ENCODE peak calls at places on chromosomes 13 and 19, in seven cellular contexts. S is kidney tubule cell, Z is GM12892, G is kidney, P is endothelial cell of umbilical vein, K is psoas muscle, H is AG08395. M is an unnamed sample.

GRCh38 chr13:66675620-66676019 is 554.5 kb downstream of the PCDH9 start:
- DNase-seq in S (no peak), Z (no peak), G (no peak), P (no peak), K (no peak), H (no peak), M (peak; percentile 35)

GRCh38 chr13:30735025-30735967 is at the start of gene ALOX5AP:
- DNase-seq in S (no peak), Z (peak; percentile 26), G (no peak), P (no peak), K (no peak), H (no peak), M (no peak)

GRCh38 chr19:6066661-6067646 is 43.3 kb downstream of the RFX2 start:
- DNase-seq in S (peak; percentile 98), Z (no peak), G (peak; percentile 96), P (peak; percentile 99), K (peak; percentile 92), H (peak; percentile 91), M (peak; percentile 56)

GRCh38 chr19:47095707-47096704 is 17.6 kb downstream of the ZC3H4 start:
- DNase-seq in S (peak; percentile 81), Z (no peak), G (peak; percentile 95), P (no peak), K (peak; percentile 82), H (no peak), M (no peak)

GRCh38 chr13:75771818-75772217 is 135.7 kb downstream of the LMO7 start:
- DNase-seq in S (peak; percentile 87), Z (no peak), G (no peak), P (peak; percentile 44), K (no peak), H (peak; percentile 66), M (peak; percentile 83)

GRCh38 chr19:15280915-15281683 is 48.9 kb upstream of the EPHX3 start:
- DNase-seq in S (peak; percentile 79), Z (no peak), G (peak; percentile 91), P (peak; percentile 53), K (peak; percentile 95), H (peak; percentile 80), M (peak; percentile 94)

GRCh38 chr19:55384576-55385235 is 614 bp upstream of the TMEM238 start:
- DNase-seq in S (no peak), Z (no peak), G (peak; percentile 87), P (no peak), K (no peak), H (no peak), M (no peak)

GRCh38 chr19:54201172-54201701 is 579 bp downstream of the RPS9 start:
- DNase-seq in S (no peak), Z (no peak), G (peak; percentile 62), P (no peak), K (no peak), H (no peak), M (no peak)

GRCh38 chr19:16391301-16392055 is 66.9 kb downstream of the KLF2 start:
- DNase-seq in S (no peak), Z (no peak), G (peak; percentile 48), P (no peak), K (peak; percentile 39), H (no peak), M (no peak)

GRCh38 chr19:49691243-49692101 is 556 bp downstream of the CPT1C start:
- DNase-seq in S (peak; percentile 37), Z (no peak), G (no peak), P (peak; percentile 76), K (peak; percentile 68), H (peak; percentile 91), M (peak; percentile 91)

GRCh38 chr19:8451885-8452284 is 7.1 kb downstream of the HNRNPM start:
- DNase-seq in S (peak; percentile 87), Z (no peak), G (no peak), P (no peak), K (no peak), H (peak; percentile 62), M (peak; percentile 79)

M was measured in foreskin fibroblast.